ENCODE peak calls at places on chromosomes 2 and 18, in five cellular contexts. R, K, X, G and J are unnamed samples.
A peak's percentile ranks its signal among the peaks of the same experiment; 100 is the strongest.

GRCh38 chr2:227789803-227790202 is 23.8 kb upstream of the CCL20 start:
- DNase-seq in R (no peak), X (no peak), G (no peak), K (no peak), J (peak; percentile 24)

GRCh38 chr18:61608306-61608705 is 275.1 kb downstream of the CDH20 start:
- DNase-seq in X (no peak), R (no peak), K (no peak), G (no peak), J (no peak)

GRCh38 chr18:63320690-63321265 is 1.2 kb upstream of the BCL2 start:
- DNase-seq in G (peak; percentile 28), X (peak; percentile 54), R (peak; percentile 42), K (no peak), J (peak; percentile 59)

GRCh38 chr2:65033178-65033577 is 23.0 kb upstream of the CEP68 start:
- DNase-seq in X (no peak), G (no peak), K (no peak), R (no peak), J (no peak)

GRCh38 chr18:46629356-46629755 is 27.7 kb downstream of the LOXHD1 start:
- DNase-seq in X (no peak), G (no peak), R (no peak), K (no peak), J (no peak)

GRCh38 chr2:163600801-163601200 is 135.0 kb downstream of the FIGN start:
- DNase-seq in X (no peak), R (no peak), G (no peak), K (no peak), J (no peak)

GRCh38 chr18:12886498-12887126 is 2.6 kb upstream of the PTPN2 start:
- DNase-seq in X (no peak), K (no peak), R (peak; percentile 16), G (no peak), J (no peak)

GRCh38 chr18:24631238-24632025 is 171.0 kb downstream of the HRH4 start:
- DNase-seq in R (peak; percentile 5), G (no peak), K (no peak), X (peak; percentile 31), J (no peak)

GRCh38 chr2:210475726-210476125 is 833 bp downstream of the LANCL1 start:
- DNase-seq in G (no peak), K (no peak), X (no peak), R (no peak), J (no peak)

GRCh38 chr2:37156857-37157714 is at the start of gene EIF2AK2:
- DNase-seq in K (peak; percentile 29), G (peak; percentile 65), R (peak; percentile 89), X (peak; percentile 86), J (peak; percentile 98)

GRCh38 chr2:28580078-28580477 is 84.2 kb downstream of the PLB1 start:
- DNase-seq in K (no peak), X (no peak), G (no peak), R (no peak), J (no peak)

DNA sequence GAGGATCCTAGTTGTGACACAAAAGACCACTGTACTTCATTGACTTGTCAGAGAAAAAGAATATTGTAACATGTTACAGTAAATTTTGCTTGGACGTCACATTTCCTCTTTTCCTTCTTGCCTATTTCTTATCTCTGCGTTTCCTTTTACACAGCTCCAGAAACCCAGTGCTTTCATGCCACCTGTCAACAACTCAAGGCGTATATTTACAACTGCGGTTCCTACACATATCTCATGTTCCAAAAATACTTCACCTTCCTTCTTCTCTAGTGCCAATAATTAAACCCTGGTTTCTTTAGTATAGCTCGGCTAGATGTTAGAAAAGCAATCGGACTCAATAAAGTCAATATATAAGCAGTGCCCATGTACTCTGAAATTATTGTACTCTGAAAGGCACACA is 911.5 kb upstream of the FSHR start:
- DNase-seq in X (no peak), K (no peak), R (no peak), G (no peak), J (no peak)
- TF ChIP-seq CTCF in X (no peak), K (no peak), R (no peak), G (no peak), J (no peak)

DNA sequence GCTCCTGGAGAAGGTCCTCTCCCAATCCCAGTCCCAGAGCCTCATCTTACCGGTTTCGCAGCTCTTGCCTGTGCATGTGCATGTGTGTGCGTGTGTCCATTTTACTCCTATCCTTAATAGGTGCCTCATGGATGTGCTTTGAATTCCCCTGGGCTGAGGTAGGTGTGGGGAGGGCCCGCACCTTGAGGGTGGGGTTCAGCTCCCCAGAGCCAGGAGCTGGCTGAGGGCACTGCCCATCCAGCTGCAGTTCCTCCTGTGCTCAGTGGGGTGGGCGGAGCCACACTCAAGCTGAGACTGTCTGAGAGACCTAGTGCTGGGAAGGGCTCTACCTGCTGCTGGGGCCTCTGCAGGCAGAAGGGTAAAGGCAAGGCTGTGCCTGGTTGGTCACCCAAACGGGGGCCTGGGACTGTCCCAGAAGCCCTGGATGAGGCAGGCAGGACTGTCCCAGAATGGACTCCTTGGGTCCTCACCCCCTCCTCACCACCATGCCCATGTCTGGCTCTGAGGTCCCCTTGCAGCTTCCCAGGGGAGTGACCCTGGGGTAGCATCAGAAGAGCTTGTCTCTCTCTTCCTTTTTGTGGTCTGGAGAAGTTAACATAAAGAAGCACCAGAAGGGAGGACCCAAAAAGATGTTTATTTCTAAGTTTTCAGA is 8.9 kb downstream of the GDF7 start:
- DNase-seq in G (no peak), R (peak; percentile 51), X (no peak), K (no peak), J (peak; percentile 60)
- TF ChIP-seq CTCF in G (no peak), R (no peak), X (no peak), K (no peak), J (no peak)

GRCh38 chr2:178190938-178191910 is 3.1 kb upstream of the OSBPL6 start:
- DNase-seq in G (no peak), X (no peak), K (no peak), R (no peak), J (peak; percentile 25)

GRCh38 chr2:178195390-178196166 is 1.3 kb downstream of the OSBPL6 start:
- DNase-seq in X (no peak), G (no peak), K (no peak), R (no peak), J (peak; percentile 15)

GRCh38 chr2:178193496-178193822 is 853 bp upstream of the OSBPL6 start:
- DNase-seq in K (no peak), R (no peak), G (no peak), X (no peak), J (no peak)

GRCh38 chr2:178194600-178195389 is 483 bp downstream of the OSBPL6 start:
- DNase-seq in X (peak; percentile 43), K (no peak), R (peak; percentile 77), G (peak; percentile 36), J (peak; percentile 30)

GRCh38 chr2:178193823-178194599 is at the start of gene OSBPL6:
- DNase-seq in R (peak; percentile 94), X (peak; percentile 86), G (peak; percentile 58), K (peak; percentile 51), J (peak; percentile 92)
- TF ChIP-seq CTCF in R (peak; percentile 32), X (peak; percentile 27), G (peak; percentile 35), K (no peak), J (no peak)

DNA sequence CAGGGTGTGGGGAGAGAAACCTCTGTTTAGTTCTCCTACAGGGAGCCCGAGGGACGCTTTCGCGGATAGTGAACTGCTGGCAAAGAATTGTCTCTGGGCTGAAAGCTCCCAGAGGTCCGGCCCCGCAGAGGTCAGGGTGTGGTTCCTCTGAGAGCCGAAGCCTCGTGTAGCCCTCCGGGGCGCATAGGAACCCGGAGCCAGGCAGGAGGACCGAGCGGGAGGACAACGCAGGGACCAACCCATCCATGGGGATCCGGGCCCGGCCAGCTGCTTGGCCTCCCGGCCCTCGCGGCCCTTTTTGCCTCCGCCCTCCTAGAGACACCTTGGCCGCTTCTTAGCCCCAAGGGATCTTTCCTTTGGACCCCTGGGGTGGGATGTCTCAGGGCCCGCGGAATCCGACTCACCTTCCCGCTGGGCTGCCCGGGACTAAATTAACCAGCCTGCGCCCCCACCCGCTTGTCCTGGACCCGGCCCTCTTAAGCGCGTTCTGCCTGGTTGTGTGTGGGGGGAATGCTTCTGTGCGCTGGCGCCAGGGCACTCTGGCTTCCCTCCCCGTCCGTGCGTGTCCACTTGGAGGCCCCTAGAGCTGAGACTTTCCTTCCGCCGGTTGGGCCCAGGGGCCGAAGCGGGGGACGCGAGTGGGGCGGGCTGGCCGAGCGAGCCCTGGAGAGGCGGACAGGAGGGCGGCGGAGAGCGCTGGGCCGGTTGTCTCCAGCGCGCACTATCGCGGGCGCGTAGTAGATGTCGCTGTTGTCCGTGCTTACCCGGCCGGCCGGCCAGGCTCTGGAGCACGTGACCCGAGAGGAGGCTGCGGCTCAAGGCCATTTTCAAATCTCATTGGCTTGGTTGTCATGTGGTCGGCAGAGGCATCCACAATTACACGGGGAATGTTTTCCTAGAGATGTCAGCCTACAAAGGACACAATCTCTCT is at the start of gene HOXD10:
- DNase-seq in K (no peak), X (no peak), R (peak; percentile 65), G (no peak), J (no peak)
- TF ChIP-seq CTCF in K (no peak), X (no peak), R (peak; percentile 45), G (peak; percentile 33), J (no peak)

GRCh38 chr2:178413472-178414265 is 37.3 kb downstream of the PRKRA start:
- DNase-seq in R (peak; percentile 89), K (peak; percentile 67), X (peak; percentile 77), G (peak; percentile 59), J (peak; percentile 60)
- TF ChIP-seq CTCF in R (no peak), K (no peak), X (no peak), G (no peak), J (no peak)

GRCh38 chr2:18900691-18901113 is 311.3 kb upstream of the NT5C1B start:
- DNase-seq in X (no peak), G (no peak), K (no peak), R (no peak), J (no peak)

GRCh38 chr2:18907508-18907907 is 318.1 kb upstream of the NT5C1B start:
- DNase-seq in G (no peak), K (no peak), R (no peak), X (no peak), J (no peak)

GRCh38 chr2:18899725-18900124 is 310.4 kb upstream of the NT5C1B start:
- DNase-seq in G (no peak), R (peak; percentile 6), K (no peak), X (no peak), J (no peak)

GRCh38 chr2:18901255-18901654 is 311.9 kb upstream of the NT5C1B start:
- DNase-seq in G (no peak), X (no peak), K (no peak), R (no peak), J (no peak)

GRCh38 chr2:18903750-18904149 is 314.4 kb upstream of the NT5C1B start:
- DNase-seq in X (no peak), K (no peak), R (no peak), G (no peak), J (peak; percentile 21)
- TF ChIP-seq CTCF in X (no peak), K (no peak), R (no peak), G (no peak), J (no peak)